ENCODE peak calls at places on chromosome 13, in four cellular contexts. A is HEK293T, S is T follicular helper cell, L is activated gamma-delta T cell treated with Interleukin-2 at 50 U/mL for 16 hours. J is an unnamed sample.

GRCh38 chr13:64782459-64782858 is 2447.7 kb downstream of the PCDH9 start:
- DNase-seq in L (no peak), A (no peak), S (no peak), J (no peak)

GRCh38 chr13:94369862-94370491 is 109.5 kb downstream of the DCT start:
- DNase-seq in L (no peak), A (no peak), S (no peak), J (no peak)

GRCh38 chr13:85163063-85163462 is 636.2 kb downstream of the SLITRK6 start:
- DNase-seq in L (no peak), A (no peak), S (no peak), J (no peak)

GRCh38 chr13:23984541-23984940 is 87.2 kb upstream of the C1QTNF9B start:
- DNase-seq in L (no peak), S (no peak), A (no peak), J (no peak)

GRCh38 chr13:33728271-33729037 is 89.5 kb upstream of the RFC3 start:
- DNase-seq in A (no peak), L (no peak), S (no peak), J (no peak)

GRCh38 chr13:48505597-48506091 is 27.2 kb downstream of the RCBTB2 start:
- DNase-seq in A (no peak), S (peak), L (peak), J (no peak)

GRCh38 chr13:76600086-76600485 is 286.1 kb downstream of the KCTD12 start:
- DNase-seq in L (no peak), S (no peak), A (no peak), J (no peak)

GRCh38 chr13:35854286-35854685 is 276.9 kb downstream of the DCLK1 start:
- DNase-seq in L (no peak), A (no peak), S (no peak), J (no peak)

GRCh38 chr13:68428292-68428691 is 1198.2 kb upstream of the PCDH9 start:
- DNase-seq in A (no peak), L (no peak), S (no peak), J (no peak)

GRCh38 chr13:25587581-25587980 is 215.8 kb downstream of the ATP8A2 start:
- DNase-seq in S (no peak), L (no peak), A (no peak), J (no peak)

GRCh38 chr13:45718992-45719391 is 16.9 kb downstream of the CBY2 start:
- DNase-seq in S (no peak), L (no peak), A (no peak), J (no peak)

GRCh38 chr13:75353786-75354193 is 128.2 kb downstream of the TBC1D4 start:
- DNase-seq in L (no peak), A (no peak), S (no peak), J (no peak)

GRCh38 chr13:73776137-73776785 is 357.9 kb downstream of the KLF12 start:
- DNase-seq in S (no peak), A (no peak), L (no peak), J (no peak)

GRCh38 chr13:52845766-52846566 is 2.5 kb downstream of the PCDH8 start:
- DNase-seq in A (peak), L (no peak), S (no peak), J (peak)

GRCh38 chr13:31056650-31057275 is 104.9 kb downstream of the HSPH1 start:
- DNase-seq in L (no peak), S (no peak), A (no peak), J (no peak)

GRCh38 chr13:112761701-112762689 is 72.2 kb downstream of the ATP11A start:
- DNase-seq in S (no peak), A (no peak), L (no peak), J (no peak)

GRCh38 chr13:51832471-51833152 is 12.4 kb downstream of the TMEM272 start:
- DNase-seq in A (peak), L (peak), S (peak), J (no peak)

GRCh38 chr13:79936368-79937136 is 404.4 kb downstream of the SPRY2 start:
- DNase-seq in S (no peak), L (no peak), A (no peak), J (no peak)

GRCh38 chr13:98033277-98034247 is 80.1 kb downstream of the IPO5 start:
- DNase-seq in L (no peak), S (no peak), A (peak), J (peak)

GRCh38 chr13:73039201-73040108 is 19.4 kb upstream of the KLF5 start:
- DNase-seq in S (no peak), L (no peak), A (no peak), J (no peak)

GRCh38 chr13:51922771-51923480 is 61.2 kb downstream of the CCDC70 start:
- DNase-seq in S (no peak), L (no peak), A (no peak), J (no peak)

GRCh38 chr13:107466326-107466725 is 749.0 kb downstream of the LIG4 start:
- DNase-seq in A (no peak), S (no peak), L (no peak), J (no peak)

GRCh38 chr13:82878536-82878935 is 1003.7 kb downstream of the SLITRK1 start:
- DNase-seq in S (no peak), L (no peak), A (no peak), J (no peak)

GRCh38 chr13:48132961-48133360 is 38.1 kb upstream of the MED4 start:
- DNase-seq in S (no peak), L (no peak), A (no peak), J (no peak)

GRCh38 chr13:21434588-21434987 is 24.5 kb downstream of the ZDHHC20 start:
- DNase-seq in A (no peak), S (no peak), L (no peak), J (no peak)

GRCh38 chr13:72782717-72783116 is 784 bp downstream of the PIBF1 start:
- DNase-seq in A (no peak), S (no peak), L (no peak), J (no peak)

GRCh38 chr13:113229791-113230190 is 20.4 kb downstream of the CUL4A start:
- DNase-seq in S (no peak), L (no peak), A (no peak), J (no peak)